ENCODE peak calls at places on chromosomes 2 and 18, in four cellular contexts. One of them, this sample, is unnamed.

GRCh38 chr18:79598046-79598884 is 81.3 kb upstream of the CTDP1 start:
- DNase-seq in GM12878: no peak
- DNase-seq in K562: no peak
- DNase-seq in HepG2: no peak
- DNase-seq in this sample: no peak

GRCh38 chr2:170530284-170530745 is 184.8 kb upstream of the SP5 start:
- DNase-seq in K562: peak; percentile 30
- DNase-seq in GM12878: no peak
- DNase-seq in HepG2: peak; percentile 94
- DNase-seq in this sample: peak; percentile 69

GRCh38 chr2:63587814-63588384 is 378 bp downstream of the WDPCP start:
- DNase-seq in GM12878: no peak
- DNase-seq in K562: no peak
- DNase-seq in HepG2: no peak
- DNase-seq in this sample: no peak

GRCh38 chr2:240965296-240965904 is 33.0 kb upstream of the SNED1 start:
- DNase-seq in K562: no peak
- DNase-seq in HepG2: no peak
- DNase-seq in GM12878: no peak
- DNase-seq in this sample: no peak

GRCh38 chr2:31997653-31998052 is 13.2 kb downstream of the MEMO1 start:
- DNase-seq in GM12878: no peak
- DNase-seq in K562: no peak
- DNase-seq in HepG2: no peak
- DNase-seq in this sample: no peak

GRCh38 chr2:172214252-172214651 is 111.6 kb upstream of the DLX2 start:
- DNase-seq in GM12878: no peak
- DNase-seq in K562: no peak
- DNase-seq in HepG2: no peak
- DNase-seq in this sample: no peak

GRCh38 chr2:647691-648231 is 29.4 kb downstream of the TMEM18 start:
- DNase-seq in K562: no peak
- DNase-seq in GM12878: no peak
- DNase-seq in HepG2: no peak
- DNase-seq in this sample: no peak

GRCh38 chr2:2455151-2455550 is 124.1 kb upstream of the MYT1L start:
- DNase-seq in GM12878: no peak
- DNase-seq in HepG2: no peak
- DNase-seq in K562: no peak
- DNase-seq in this sample: no peak

GRCh38 chr2:20042531-20042930 is 8.9 kb downstream of the LAPTM4A start:
- DNase-seq in HepG2: no peak
- DNase-seq in K562: no peak
- DNase-seq in GM12878: no peak
- DNase-seq in this sample: no peak

GRCh38 chr2:202400937-202401336 is 24.8 kb downstream of the BMPR2 start:
- DNase-seq in HepG2: no peak
- DNase-seq in GM12878: no peak
- DNase-seq in K562: no peak
- DNase-seq in this sample: no peak

GRCh38 chr18:3449702-3450357 is at the start of gene TGIF1:
- DNase-seq in K562: peak; percentile 91
- DNase-seq in HepG2: peak; percentile 63
- DNase-seq in GM12878: no peak
- DNase-seq in this sample: peak; percentile 37

GRCh38 chr2:10234409-10235094 is 68.2 kb upstream of the HPCAL1 start:
- DNase-seq in GM12878: no peak
- DNase-seq in HepG2: no peak
- DNase-seq in K562: no peak
- DNase-seq in this sample: no peak

GRCh38 chr18:52588916-52589315 is 248.9 kb downstream of the DCC start:
- DNase-seq in K562: no peak
- DNase-seq in GM12878: no peak
- DNase-seq in HepG2: no peak
- DNase-seq in this sample: no peak

GRCh38 chr2:199315299-199316179 is 142.2 kb downstream of the SATB2 start:
- DNase-seq in GM12878: no peak
- DNase-seq in HepG2: peak; percentile 6
- DNase-seq in K562: peak; percentile 60
- DNase-seq in this sample: peak; percentile 6

GRCh38 chr2:160394153-160394552 is 99.5 kb downstream of the RBMS1 start:
- DNase-seq in K562: no peak
- DNase-seq in GM12878: peak; percentile 26
- DNase-seq in HepG2: no peak
- DNase-seq in this sample: no peak

GRCh38 chr2:86747708-86748627 is 27.9 kb downstream of the RMND5A start:
- DNase-seq in K562: peak; percentile 30
- DNase-seq in HepG2: peak; percentile 12
- DNase-seq in GM12878: no peak
- DNase-seq in this sample: no peak

GRCh38 chr2:113965644-113966043 is 75.8 kb downstream of the ACTR3 start:
- DNase-seq in HepG2: peak; percentile 94
- DNase-seq in K562: peak; percentile 61
- DNase-seq in GM12878: no peak
- DNase-seq in this sample: peak; percentile 39

GRCh38 chr2:119225084-119225864 is 1.6 kb downstream of the STEAP3 start:
- DNase-seq in HepG2: peak; percentile 44
- DNase-seq in GM12878: no peak
- DNase-seq in K562: peak; percentile 20
- DNase-seq in this sample: no peak

GRCh38 chr18:57446322-57446721 is 11.1 kb downstream of the ONECUT2 start:
- DNase-seq in HepG2: peak; percentile 31
- DNase-seq in GM12878: no peak
- DNase-seq in K562: peak; percentile 55
- DNase-seq in this sample: no peak

GRCh38 chr2:227504700-227505099 is 32.7 kb downstream of the AGFG1 start:
- DNase-seq in HepG2: no peak
- DNase-seq in GM12878: no peak
- DNase-seq in K562: no peak
- DNase-seq in this sample: no peak

GRCh38 chr2:1505031-1505441 is 91.8 kb downstream of the TPO start:
- DNase-seq in K562: no peak
- DNase-seq in HepG2: no peak
- DNase-seq in GM12878: no peak
- DNase-seq in this sample: no peak

GRCh38 chr2:101361519-101361918 is 25.8 kb downstream of the CREG2 start:
- DNase-seq in HepG2: no peak
- DNase-seq in GM12878: no peak
- DNase-seq in K562: no peak
- DNase-seq in this sample: no peak

GRCh38 chr2:44075536-44075935 is 79.7 kb upstream of the LRPPRC start:
- DNase-seq in K562: no peak
- DNase-seq in GM12878: no peak
- DNase-seq in HepG2: peak; percentile 30
- DNase-seq in this sample: no peak

GRCh38 chr2:220147186-220147585 is 519.8 kb downstream of the SLC4A3 start:
- DNase-seq in K562: no peak
- DNase-seq in GM12878: no peak
- DNase-seq in HepG2: no peak
- DNase-seq in this sample: no peak

GRCh38 chr2:38702413-38702812 is 36.5 kb downstream of the GALM start:
- DNase-seq in K562: peak; percentile 60
- DNase-seq in HepG2: no peak
- DNase-seq in GM12878: no peak
- DNase-seq in this sample: no peak

GRCh38 chr2:207616185-207616584 is 9.0 kb downstream of the METTL21A start:
- DNase-seq in K562: no peak
- DNase-seq in GM12878: no peak
- DNase-seq in HepG2: no peak
- DNase-seq in this sample: no peak

GRCh38 chr18:42719221-42719620 is 396.3 kb downstream of the RIT2 start:
- DNase-seq in K562: no peak
- DNase-seq in HepG2: no peak
- DNase-seq in GM12878: no peak
- DNase-seq in this sample: no peak
- TF ChIP-seq FOXK2 in K562: no peak
- TF ChIP-seq FOXK2 in HepG2: no peak
- TF ChIP-seq FOXK2 in GM12878: no peak
- TF ChIP-seq FOXK2 in this sample: no peak

GRCh38 chr18:60865801-60866200 is 467.4 kb upstream of the CDH20 start:
- DNase-seq in GM12878: no peak
- DNase-seq in HepG2: no peak
- DNase-seq in K562: no peak
- DNase-seq in this sample: no peak
- TF ChIP-seq SP1 in GM12878: no peak
- TF ChIP-seq SP1 in HepG2: no peak
- TF ChIP-seq SP1 in K562: no peak
- TF ChIP-seq SP1 in this sample: no peak

GRCh38 chr2:116095636-116096035 is 1653.2 kb downstream of the DPP10 start:
- DNase-seq in GM12878: no peak
- DNase-seq in K562: no peak
- DNase-seq in HepG2: no peak
- DNase-seq in this sample: no peak

GRCh38 chr2:116094196-116094595 is 1651.8 kb downstream of the DPP10 start:
- DNase-seq in HepG2: no peak
- DNase-seq in K562: no peak
- DNase-seq in GM12878: no peak
- DNase-seq in this sample: no peak

DNA sequence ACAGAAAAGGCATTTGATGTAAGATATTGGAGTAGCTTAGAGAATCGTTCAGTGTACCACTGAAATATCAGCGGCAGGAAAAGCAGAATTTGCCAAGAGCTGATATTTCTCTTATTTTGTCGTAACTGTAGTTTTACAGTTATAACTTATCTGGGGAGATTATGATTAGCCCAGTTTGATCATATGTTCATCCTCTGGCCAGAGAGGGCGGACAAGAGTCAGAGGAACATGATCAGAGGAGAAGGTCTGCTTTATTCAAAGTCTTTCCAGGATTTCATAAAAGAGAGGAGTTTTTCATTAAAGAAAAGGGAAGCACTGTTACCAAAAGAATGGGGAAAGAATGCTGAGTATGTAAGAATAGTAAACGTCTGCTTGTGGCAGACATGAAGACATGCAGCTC is 1655.6 kb downstream of the DPP10 start:
- DNase-seq in HepG2: no peak
- DNase-seq in K562: no peak
- DNase-seq in GM12878: no peak
- DNase-seq in this sample: no peak
- TF ChIP-seq FOXK2 in HepG2: no peak
- TF ChIP-seq FOXK2 in K562: no peak
- TF ChIP-seq FOXK2 in GM12878: no peak
- TF ChIP-seq FOXK2 in this sample: no peak

DNA sequence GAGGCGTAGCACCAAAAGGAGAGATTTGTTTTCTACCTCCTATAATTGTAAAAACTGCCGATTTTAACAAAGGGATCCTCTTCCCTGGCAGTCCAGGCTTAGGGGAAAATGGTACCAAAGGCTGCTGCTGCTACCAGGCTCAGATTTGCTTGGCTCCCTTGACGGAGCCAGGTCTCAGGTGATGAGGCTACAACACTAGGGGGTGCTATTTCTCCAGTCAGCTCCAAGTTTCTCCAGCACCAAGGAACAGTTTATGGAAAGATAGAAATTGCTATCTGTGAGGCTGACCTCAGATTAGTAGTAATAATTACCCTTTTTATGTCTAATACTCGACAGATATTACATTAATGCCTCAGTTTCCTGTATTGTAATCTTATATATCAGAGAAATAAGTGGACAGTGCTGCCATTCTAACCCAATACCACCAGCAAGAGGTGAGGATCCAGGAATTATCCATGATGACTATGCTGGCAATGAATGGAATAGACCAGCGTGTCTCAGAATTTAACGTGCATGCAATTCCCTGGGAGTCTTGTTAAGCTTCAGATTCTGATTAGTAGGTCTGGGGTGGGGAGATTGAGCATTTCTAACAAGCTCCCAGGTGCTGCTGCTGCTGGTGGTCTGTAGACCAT is 111.3 kb downstream of the ESCO1 start:
- DNase-seq in K562: peak; percentile 78
- DNase-seq in HepG2: peak; percentile 63
- DNase-seq in GM12878: no peak
- DNase-seq in this sample: peak; percentile 80
- TF ChIP-seq SP1 in K562: no peak
- TF ChIP-seq SP1 in HepG2: no peak
- TF ChIP-seq SP1 in GM12878: no peak
- TF ChIP-seq SP1 in this sample: no peak

GRCh38 chr2:27442981-27443323 is 771 bp downstream of the KRTCAP3 start:
- DNase-seq in GM12878: no peak
- DNase-seq in K562: no peak
- DNase-seq in HepG2: no peak
- DNase-seq in this sample: no peak

GRCh38 chr2:27441958-27442281 is 261 bp upstream of the KRTCAP3 start:
- DNase-seq in GM12878: no peak
- DNase-seq in HepG2: no peak
- DNase-seq in K562: no peak
- DNase-seq in this sample: no peak

GRCh38 chr2:27441226-27441926 is 805 bp upstream of the KRTCAP3 start:
- DNase-seq in GM12878: no peak
- DNase-seq in K562: peak; percentile 92
- DNase-seq in HepG2: no peak
- DNase-seq in this sample: no peak

GRCh38 chr2:27445155-27445554 is 3.0 kb downstream of the KRTCAP3 start:
- DNase-seq in HepG2: no peak
- DNase-seq in K562: no peak
- DNase-seq in GM12878: no peak
- DNase-seq in this sample: no peak

DNA sequence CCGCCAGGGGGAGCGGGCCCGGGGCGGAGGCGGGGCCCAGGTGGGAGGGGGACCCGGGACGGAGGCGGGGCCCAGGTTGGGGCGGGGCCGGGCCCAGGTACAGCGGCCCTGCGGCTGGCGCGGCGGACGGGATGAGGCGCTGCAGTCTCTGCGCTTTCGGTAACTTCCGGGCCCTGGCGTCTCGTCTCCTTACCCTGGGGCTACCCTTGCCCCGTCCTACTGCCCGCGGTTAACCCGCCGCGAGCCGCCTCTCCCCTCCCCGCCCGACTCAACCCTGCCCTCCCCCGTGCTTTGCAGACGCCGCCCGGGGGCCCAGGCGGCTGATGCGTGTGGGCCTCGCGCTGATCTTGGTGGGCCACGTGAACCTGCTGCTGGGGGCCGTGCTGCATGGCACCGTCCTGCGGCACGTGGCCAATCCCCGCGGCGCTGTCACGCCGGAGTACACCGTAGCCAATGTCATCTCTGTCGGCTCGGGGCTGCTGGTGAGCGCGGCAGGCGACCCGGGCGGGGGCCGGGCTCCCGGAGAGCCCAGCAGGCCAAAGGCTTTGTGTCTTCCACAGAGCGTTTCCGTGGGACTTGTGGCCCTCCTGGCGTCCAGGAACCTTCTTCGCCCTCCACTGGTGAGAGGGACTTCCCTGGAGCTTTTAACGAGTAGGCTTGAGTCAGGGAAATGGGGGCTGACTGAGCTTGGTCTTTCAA is at the start of gene KRTCAP3:
- DNase-seq in HepG2: no peak
- DNase-seq in K562: no peak
- DNase-seq in GM12878: no peak
- DNase-seq in this sample: no peak
- TF ChIP-seq FOXK2 in HepG2: no peak
- TF ChIP-seq FOXK2 in K562: no peak
- TF ChIP-seq FOXK2 in GM12878: no peak
- TF ChIP-seq FOXK2 in this sample: no peak

GRCh38 chr18:67282796-67283195 is 233.7 kb downstream of the DSEL start:
- DNase-seq in K562: no peak
- DNase-seq in HepG2: no peak
- DNase-seq in GM12878: no peak
- DNase-seq in this sample: no peak
- TF ChIP-seq SP1 in K562: no peak
- TF ChIP-seq SP1 in HepG2: no peak
- TF ChIP-seq SP1 in GM12878: no peak
- TF ChIP-seq SP1 in this sample: no peak

This sample was measured in HEK293T.